ENCODE peak calls at places on chromosomes 7 and 10, in four cellular contexts. O is colonic mucosa, T is GM23338, L is sigmoid colon. P is an unnamed sample.

GRCh38 chr10:28774051-28774995 is 97.0 kb downstream of the BAMBI start:
- DNase-seq in O (no peak), T (no peak), L (no peak), P (no peak)

GRCh38 chr7:142698429-142698828 is 50.8 kb upstream of the PRSS1 start:
- DNase-seq in O (no peak), T (no peak), L (no peak), P (no peak)

GRCh38 chr7:7565018-7565680 is 1.5 kb upstream of the MIOS start:
- DNase-seq in O (no peak), T (no peak), L (no peak), P (no peak)

GRCh38 chr7:147400221-147400689 is 1190.3 kb upstream of the C7orf33 start:
- DNase-seq in O (no peak), T (no peak), L (no peak), P (no peak)

GRCh38 chr10:26697922-26698608 is 564 bp downstream of the PDSS1 start:
- DNase-seq in O (no peak), T (peak; percentile 10), L (no peak), P (no peak)

GRCh38 chr7:91347288-91347687 is 83.1 kb downstream of the FZD1 start:
- DNase-seq in O (no peak), T (no peak), L (no peak), P (no peak)

GRCh38 chr7:16223963-16224707 is 197.2 kb downstream of the CRPPA start:
- DNase-seq in O (no peak), T (no peak), L (no peak), P (no peak)

GRCh38 chr7:2287742-2288141 is 26.5 kb downstream of the SNX8 start:
- DNase-seq in O (no peak), T (no peak), L (no peak), P (no peak)

GRCh38 chr7:54679414-54679813 is 79.6 kb downstream of the SEC61G start:
- DNase-seq in O (no peak), T (no peak), L (no peak), P (no peak)

GRCh38 chr10:96578022-96578421 is 8.8 kb downstream of the TM9SF3 start:
- DNase-seq in O (no peak), T (no peak), L (no peak), P (no peak)

GRCh38 chr7:154566877-154567276 is 436.0 kb downstream of the PAXIP1 start:
- DNase-seq in O (no peak), T (no peak), L (no peak), P (no peak)

GRCh38 chr7:71846160-71846559 is 566.0 kb downstream of the CALN1 start:
- DNase-seq in O (no peak), T (peak; percentile 83), L (no peak), P (no peak)

GRCh38 chr7:6606866-6607583 is 8.4 kb upstream of the ZNF853 start:
- DNase-seq in O (no peak), T (peak; percentile 25), L (no peak), P (no peak)

GRCh38 chr10:77355844-77356243 is 281.8 kb downstream of the KCNMA1 start:
- DNase-seq in O (no peak), T (no peak), L (no peak), P (no peak)

DNA sequence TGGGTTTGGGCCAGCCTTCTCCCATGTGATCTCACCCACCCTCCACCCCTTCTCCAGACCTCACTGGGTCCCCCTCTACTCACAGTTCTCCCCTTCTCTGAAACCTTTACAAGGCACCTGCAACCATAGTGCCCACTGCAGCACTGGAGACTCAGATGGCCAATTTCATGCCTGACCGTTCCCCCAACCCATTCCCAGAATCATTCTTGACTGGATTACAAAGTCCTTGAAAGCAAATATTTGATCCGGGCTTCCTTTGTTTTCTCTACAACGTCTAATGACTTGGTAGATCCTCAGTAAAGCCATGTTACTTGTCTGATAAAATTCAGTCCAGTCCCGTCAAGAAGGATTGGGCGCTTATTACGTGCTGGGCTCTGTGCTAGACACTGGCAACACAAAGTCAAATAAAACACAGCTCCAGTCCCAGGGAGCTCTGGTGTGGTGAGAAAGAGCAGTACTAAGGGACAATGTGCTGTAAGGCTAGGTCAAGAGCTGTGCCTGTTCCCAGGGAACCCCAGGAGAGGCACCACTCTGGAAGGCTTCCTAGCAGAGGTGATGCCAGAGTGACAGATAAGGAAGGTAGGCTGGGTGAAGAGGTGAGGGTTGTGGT is 36.5 kb downstream of the SH3PXD2A start:
- DNase-seq in O (no peak), T (no peak), L (no peak), P (no peak)
- H3K27ac ChIP-seq in O (no peak overlapping the region), T (no peak overlapping the region), L (no peak overlapping the region), P (peak overlapping the region; percentile 6)

GRCh38 chr10:3137958-3138726 is 34.4 kb downstream of the PITRM1 start:
- DNase-seq in O (no peak), T (no peak), L (peak; percentile 63), P (no peak)

GRCh38 chr10:3141361-3142005 is 31.1 kb downstream of the PITRM1 start:
- DNase-seq in O (no peak), T (no peak), L (peak; percentile 60), P (no peak)

GRCh38 chr10:3140280-3140679 is 32.3 kb downstream of the PITRM1 start:
- DNase-seq in O (no peak), T (no peak), L (peak; percentile 59), P (no peak)

GRCh38 chr10:3136763-3137611 is 35.6 kb downstream of the PITRM1 start:
- DNase-seq in O (peak; percentile 47), T (no peak), L (peak; percentile 94), P (no peak)

GRCh38 chr10:3139135-3139910 is 33.3 kb downstream of the PITRM1 start:
- DNase-seq in O (no peak), T (peak; percentile 33), L (peak; percentile 35), P (no peak)
- H3K27ac ChIP-seq in O (no peak overlapping the region), T (no peak overlapping the region), L (peak overlapping the region; percentile 50), P (no peak overlapping the region)

GRCh38 chr7:120064565-120064964 is 208.4 kb upstream of the KCND2 start:
- DNase-seq in O (no peak), T (no peak), L (no peak), P (no peak)
- H3K27ac ChIP-seq in O (no peak overlapping the region), T (no peak overlapping the region), L (no peak overlapping the region), P (no peak overlapping the region)

GRCh38 chr7:150567846-150568245 is 656 bp downstream of the GIMAP4 start:
- DNase-seq in O (no peak), T (no peak), L (no peak), P (no peak)
- H3K27ac ChIP-seq in O (peak overlapping the region; percentile 54), T (no peak overlapping the region), L (peak overlapping the region; percentile 54), P (no peak overlapping the region)

DNA sequence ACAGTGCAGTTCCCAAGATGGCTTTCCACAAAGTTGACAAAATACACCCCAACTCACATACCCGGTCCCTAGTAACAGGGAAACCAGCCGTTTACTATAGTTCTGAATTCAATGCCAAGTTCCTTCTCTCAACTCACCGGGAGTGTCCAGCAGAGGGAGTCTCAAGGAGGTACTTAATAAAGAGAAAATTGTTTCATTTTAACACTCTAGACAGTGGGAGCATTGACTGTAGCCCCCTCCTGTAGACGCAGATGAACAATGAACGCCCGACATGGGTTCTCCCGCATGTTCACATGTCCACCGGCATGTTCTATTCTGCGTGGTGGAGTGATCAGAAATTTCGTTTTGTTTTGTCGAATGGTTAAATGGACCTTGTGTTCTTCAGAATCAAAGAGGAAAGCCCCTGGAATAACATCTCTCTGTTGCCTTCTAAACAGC is 1.9 kb downstream of the HIPK2 start:
- DNase-seq in O (peak; percentile 82), T (peak; percentile 83), L (peak; percentile 77), P (no peak)
- H3K27ac ChIP-seq in O (peak overlapping the region; percentile 60), T (no peak overlapping the region), L (peak overlapping the region; percentile 92), P (peak overlapping the region; percentile 95)